ENCODE peak calls at places on chromosomes 3 and 15, in ten cellular contexts. H is HT-29, I is T-helper 2 cell, U is fibroblast of mammary gland, Y is osteocyte, G is uterus, S is HuH-7.5, B is A549, R is MG63, X is T-cell. Z is an unnamed sample.

GRCh38 chr15:85899927-85900326 is 105.2 kb upstream of the KLHL25 start:
- DNase-seq in I (no peak), U (no peak), S (no peak), Y (no peak), R (no peak), X (no peak), H (no peak), G (no peak), B (no peak), Z (no peak)

GRCh38 chr3:56799251-56799882 is 2.4 kb downstream of the ARHGEF3 start:
- DNase-seq in B (peak), I (peak), S (no peak), G (no peak), Y (no peak), R (no peak), X (no peak), U (peak), H (peak), Z (no peak)

GRCh38 chr15:61685513-61685912 is 374.7 kb downstream of the VPS13C start:
- DNase-seq in X (no peak), S (no peak), G (no peak), Y (no peak), I (no peak), H (peak), B (no peak), U (no peak), R (no peak), Z (no peak)

GRCh38 chr3:98259707-98260106 is 4.3 kb upstream of the OR5H6 start:
- DNase-seq in R (peak), S (no peak), G (no peak), U (no peak), I (peak), Y (no peak), X (no peak), B (no peak), H (peak), Z (no peak)

GRCh38 chr3:18246336-18247060 is 178.6 kb downstream of the SATB1 start:
- DNase-seq in U (peak), R (no peak), H (no peak), X (no peak), Y (no peak), B (no peak), I (no peak), G (no peak), S (no peak), Z (no peak)

GRCh38 chr3:55482496-55483195 is 4.5 kb downstream of the WNT5A start:
- DNase-seq in I (no peak), U (peak), X (no peak), R (no peak), B (no peak), H (no peak), G (no peak), Y (no peak), S (no peak), Z (no peak)

GRCh38 chr3:24640330-24640877 is 145.8 kb upstream of the THRB start:
- DNase-seq in I (no peak), B (peak), X (no peak), G (no peak), U (peak), R (no peak), S (peak), Y (no peak), H (peak), Z (no peak)

GRCh38 chr3:48678056-48678455 is 7.7 kb downstream of the NCKIPSD start:
- DNase-seq in X (no peak), S (no peak), B (no peak), U (peak), Y (no peak), H (no peak), R (no peak), I (no peak), G (no peak), Z (no peak)

GRCh38 chr3:150680562-150680961 is 23.2 kb downstream of the ERICH6 start:
- DNase-seq in I (peak), H (no peak), S (no peak), R (no peak), Y (no peak), G (no peak), U (no peak), B (no peak), X (no peak), Z (no peak)

GRCh38 chr3:31550452-31551251 is 17.9 kb downstream of the STT3B start:
- DNase-seq in R (no peak), B (peak), H (peak), I (peak), G (no peak), Y (no peak), X (no peak), S (no peak), U (peak), Z (no peak)

GRCh38 chr3:75272708-75273107 is 391.4 kb upstream of the FRG2C start:
- DNase-seq in G (no peak), B (no peak), Y (no peak), S (no peak), I (no peak), H (no peak), R (peak), U (peak), X (no peak), Z (no peak)

GRCh38 chr3:90069748-90070147 is 962.3 kb downstream of the EPHA3 start:
- DNase-seq in S (no peak), G (no peak), U (no peak), X (no peak), B (no peak), R (no peak), I (no peak), H (no peak), Y (no peak), Z (no peak)

GRCh38 chr3:129888739-129889138 is 4.8 kb downstream of the TMCC1 start:
- DNase-seq in R (peak), Y (no peak), S (no peak), I (no peak), G (no peak), U (peak), X (no peak), H (peak), B (no peak), Z (no peak)

GRCh38 chr15:101773496-101774100 is 29.7 kb upstream of the OR4F6 start:
- DNase-seq in H (peak), B (no peak), I (peak), X (no peak), R (no peak), Y (no peak), S (peak), U (no peak), G (no peak), Z (no peak)

GRCh38 chr3:31610700-31611275 is 78.1 kb downstream of the STT3B start:
- DNase-seq in H (peak), I (no peak), U (peak), G (no peak), X (no peak), S (peak), B (peak), Y (no peak), R (no peak), Z (no peak)

GRCh38 chr3:194312186-194312742 is 38.9 kb downstream of the CPN2 start:
- DNase-seq in Y (no peak), U (peak), S (no peak), X (no peak), G (peak), R (peak), B (no peak), I (no peak), H (no peak), Z (no peak)

GRCh38 chr15:73518180-73518862 is 75.4 kb downstream of the REC114 start:
- DNase-seq in Y (no peak), G (no peak), B (no peak), X (no peak), I (no peak), R (no peak), S (no peak), H (no peak), U (no peak), Z (no peak)

GRCh38 chr15:77981281-77982126 is 96.0 kb downstream of the TBC1D2B start:
- DNase-seq in R (no peak), X (no peak), Y (no peak), G (no peak), H (no peak), I (no peak), U (no peak), S (no peak), B (no peak), Z (no peak)

GRCh38 chr3:186669378-186670084 is 3.7 kb downstream of the HRG start:
- DNase-seq in G (no peak), Y (no peak), B (no peak), R (no peak), X (no peak), S (no peak), I (peak), H (peak), U (no peak), Z (no peak)

GRCh38 chr3:72761410-72761809 is 86.8 kb downstream of the SHQ1 start:
- DNase-seq in G (no peak), S (no peak), R (no peak), I (no peak), X (no peak), H (no peak), Y (no peak), U (no peak), B (no peak), Z (no peak)

GRCh38 chr3:28726840-28727239 is 378.2 kb upstream of the AZI2 start:
- DNase-seq in H (peak), R (peak), B (peak), X (no peak), I (peak), G (no peak), Y (no peak), U (peak), S (peak), Z (peak)

Z was measured in left cardiac atrium.